ENCODE peak calls at places on chromosomes 16 and 17, in four cellular contexts. W, L, N and S are unnamed samples.

GRCh38 chr16:72240949-72241348 is 69.0 kb upstream of the PMFBP1 start:
- DNase-seq in N (no peak), W (no peak), L (no peak), S (no peak)

GRCh38 chr16:31214705-31215286 is 877 bp downstream of the TRIM72 start:
- DNase-seq in N (no peak), W (no peak), L (no peak), S (no peak)

GRCh38 chr17:78356163-78356713 is 3.6 kb downstream of the SOCS3 start:
- DNase-seq in L (peak), N (peak), W (no peak), S (peak)

GRCh38 chr17:2435181-2435741 is 34.4 kb upstream of the MNT start:
- DNase-seq in N (no peak), L (no peak), W (no peak), S (no peak)

GRCh38 chr16:59459811-59460210 is 725.7 kb upstream of the GOT2 start:
- DNase-seq in W (no peak), N (no peak), L (no peak), S (no peak)

GRCh38 chr17:1941241-1942065 is 83.7 kb downstream of the RTN4RL1 start:
- DNase-seq in L (no peak), W (no peak), N (no peak), S (no peak)

GRCh38 chr16:85641776-85642176 is 28.7 kb downstream of the GSE1 start:
- DNase-seq in L (peak), N (no peak), W (no peak), S (no peak)

GRCh38 chr16:54331241-54332002 is 44.8 kb upstream of the IRX3 start:
- DNase-seq in W (no peak), N (no peak), L (no peak), S (no peak)

GRCh38 chr16:81817296-81817695 is 38.2 kb downstream of the PLCG2 start:
- DNase-seq in L (no peak), W (no peak), N (no peak), S (no peak)

DNA sequence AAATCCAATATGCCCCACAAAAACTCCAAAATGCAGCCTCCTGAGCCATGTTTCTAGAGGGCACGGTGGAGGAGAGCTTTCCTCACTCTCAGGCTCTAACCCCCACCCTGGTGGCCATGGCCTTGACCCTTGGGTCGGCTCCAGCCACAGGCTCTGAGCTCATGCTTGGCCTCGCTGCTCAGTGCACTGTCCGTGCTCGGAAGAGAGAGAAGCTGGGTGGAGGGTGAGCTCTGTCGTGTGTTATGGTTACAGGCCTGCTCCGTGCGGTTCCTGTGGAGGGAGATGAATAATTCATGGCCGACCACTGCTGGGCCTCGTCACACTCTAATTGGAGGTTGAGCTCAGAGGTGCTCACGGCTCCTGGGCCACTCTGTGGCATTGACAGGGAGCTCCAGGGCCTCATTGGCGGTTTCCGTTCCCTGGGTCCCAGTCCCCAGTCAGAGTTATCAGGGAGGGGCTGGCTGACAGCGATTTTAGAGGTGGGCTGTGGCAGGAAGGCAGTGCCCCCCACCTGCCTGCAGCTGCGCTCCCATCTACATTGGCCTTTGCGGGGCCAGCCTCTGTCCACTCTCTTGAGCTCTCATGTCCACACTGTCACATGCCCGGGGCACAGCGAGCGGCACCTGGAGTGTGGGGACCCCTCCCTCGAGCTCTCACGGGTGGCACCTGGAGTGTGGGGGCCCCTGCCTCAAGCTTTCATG is 24.9 kb downstream of the ACSF3 start:
- DNase-seq in N (no peak), W (peak), L (no peak), S (no peak)
- TF ChIP-seq CHD4 in N (no peak), W (no peak), L (no peak), S (no peak)

DNA sequence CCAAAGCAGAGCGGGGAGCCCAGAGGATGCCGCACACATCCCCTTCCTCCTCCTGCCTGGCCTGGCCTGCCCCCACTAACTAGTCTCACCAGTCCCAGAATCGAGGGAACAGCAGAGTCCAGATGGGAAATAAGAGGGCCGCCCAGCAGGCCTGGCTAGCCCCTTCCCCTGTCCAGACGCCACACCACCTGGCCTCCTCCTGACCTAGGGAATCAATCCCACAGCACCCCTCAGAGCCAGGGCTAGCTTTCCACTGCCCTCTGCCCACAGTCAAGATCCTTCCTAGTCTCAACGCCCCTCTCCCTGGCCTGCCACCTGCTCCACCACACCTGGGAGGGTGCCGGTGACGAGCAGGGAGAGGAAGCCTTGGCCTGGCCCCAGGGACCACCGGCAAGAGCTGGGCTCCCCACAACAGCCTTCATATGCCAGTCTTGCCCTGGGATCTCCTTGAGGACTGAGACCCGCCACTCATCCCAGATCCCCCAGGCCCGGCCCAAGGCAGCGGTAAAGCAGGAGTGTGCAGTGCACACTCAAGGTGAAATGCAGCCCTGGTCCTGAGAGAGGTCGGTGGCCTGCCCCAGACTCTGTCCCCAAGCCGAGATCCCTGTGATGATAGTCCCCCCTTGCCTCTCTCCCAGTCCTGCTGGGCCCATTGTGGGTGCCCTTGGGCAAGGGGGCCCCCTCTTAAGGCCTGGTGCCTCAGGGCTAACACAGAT is 27.9 kb downstream of the KATNB1 start:
- DNase-seq in L (no peak), N (no peak), W (no peak), S (no peak)
- TF ChIP-seq CHD4 in L (no peak), N (no peak), W (no peak), S (no peak)

GRCh38 chr17:29180788-29181160 is 576 bp upstream of the MYO18A start:
- DNase-seq in W (no peak), L (no peak), N (no peak), S (no peak)

GRCh38 chr17:29178750-29179231 is 1.4 kb downstream of the MYO18A start:
- DNase-seq in N (no peak), L (peak), W (peak), S (no peak)

GRCh38 chr17:29180051-29180787 is at the start of gene MYO18A:
- DNase-seq in L (peak), W (peak), N (no peak), S (peak)

GRCh38 chr17:29177871-29178749 is 2.1 kb downstream of the MYO18A start:
- DNase-seq in N (no peak), W (peak), L (peak), S (peak)

DNA sequence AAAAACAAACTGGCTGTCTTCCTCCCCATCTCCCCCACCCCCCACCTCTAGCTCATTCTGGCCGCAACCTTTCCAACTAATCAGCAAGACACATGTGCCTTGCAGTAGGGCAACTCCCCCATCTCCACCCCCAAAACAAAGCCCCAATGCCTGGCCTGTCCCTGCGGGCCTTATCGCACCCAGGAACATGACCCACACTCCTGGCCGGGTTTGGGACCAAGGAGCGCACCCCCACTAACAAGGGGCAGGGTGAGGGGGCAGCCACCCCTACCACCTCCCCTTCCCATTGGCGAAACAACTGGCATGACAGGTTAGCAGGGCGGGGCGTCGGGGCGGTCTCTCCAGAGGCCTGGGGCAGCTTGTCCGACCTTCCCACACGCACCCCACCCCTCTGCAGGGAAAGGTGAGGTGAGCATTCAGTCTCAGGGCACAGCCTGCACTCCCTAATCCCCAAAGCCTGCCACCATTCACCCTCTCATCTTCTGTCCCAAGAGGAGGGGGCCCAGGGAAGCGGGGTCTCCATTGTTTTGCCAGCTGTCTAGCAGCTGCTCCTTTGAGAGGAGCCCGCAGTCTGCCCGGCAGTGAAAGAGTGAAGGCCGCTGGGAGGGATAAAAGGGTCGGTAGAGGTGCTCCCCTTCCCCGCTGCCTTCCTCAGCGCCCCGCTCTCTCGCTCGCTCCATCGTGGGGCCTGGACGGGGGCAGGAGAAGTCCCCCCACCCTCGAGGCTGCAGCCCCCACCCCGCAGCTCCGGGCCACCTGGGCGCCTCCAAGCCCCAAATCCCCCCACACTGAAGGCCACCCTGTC is 764 bp downstream of the MYO18A start:
- DNase-seq in W (peak), L (peak), N (no peak), S (peak)
- TF ChIP-seq CHD4 in W (no peak), L (no peak), N (no peak), S (no peak)

GRCh38 chr17:79440251-79440650 is 170.6 kb downstream of the RBFOX3 start:
- DNase-seq in W (no peak), N (no peak), L (no peak), S (no peak)
- TF ChIP-seq CHD4 in W (no peak), N (no peak), L (no peak), S (no peak)

DNA sequence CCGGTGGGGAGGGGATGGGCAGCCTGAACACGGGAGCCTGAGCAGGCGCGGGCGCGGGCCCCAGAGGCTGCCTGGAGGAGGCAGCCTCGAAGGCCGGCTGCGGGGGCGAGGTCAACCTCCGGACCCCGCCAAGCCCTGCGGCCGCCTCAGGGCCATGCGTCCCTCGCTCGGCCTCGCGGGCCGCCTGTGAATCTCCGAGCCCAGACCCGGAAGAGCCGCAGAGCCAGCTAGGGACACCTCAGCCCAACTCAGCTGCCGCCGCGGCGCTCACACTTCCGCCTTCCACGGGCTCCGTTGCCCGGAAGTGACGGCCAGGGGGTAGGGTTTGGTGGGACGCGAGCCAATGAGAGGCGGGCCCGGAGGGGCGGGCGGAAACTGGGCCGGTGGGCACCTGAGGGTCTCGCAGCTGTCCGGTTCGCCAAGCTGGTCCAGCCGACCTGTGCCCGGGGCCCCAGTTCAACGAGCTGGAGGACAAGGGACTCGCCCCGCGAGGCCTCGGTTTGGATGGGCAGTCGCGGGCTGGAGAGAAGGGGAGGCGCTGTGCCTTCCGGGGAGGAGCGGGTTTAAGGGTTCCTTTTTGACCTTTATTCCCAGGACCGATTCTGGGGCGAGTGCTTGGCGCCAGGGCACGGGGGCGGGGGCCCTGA is at the start of gene SLC38A10:
- DNase-seq in N (peak), W (peak), L (peak), S (peak)
- TF ChIP-seq CHD4 in N (no peak), W (no peak), L (no peak), S (no peak)

GRCh38 chr17:38544175-38544838 is 61.4 kb downstream of the SRCIN1 start:
- DNase-seq in N (no peak), L (no peak), W (no peak), S (no peak)

GRCh38 chr17:38543403-38544174 is 62.2 kb downstream of the SRCIN1 start:
- DNase-seq in W (no peak), L (no peak), N (no peak), S (no peak)

GRCh38 chr17:38545531-38546225 is 60.1 kb downstream of the SRCIN1 start:
- DNase-seq in N (no peak), L (no peak), W (peak), S (no peak)

GRCh38 chr17:38546396-38546795 is 59.4 kb downstream of the SRCIN1 start:
- DNase-seq in N (no peak), L (no peak), W (no peak), S (no peak)

DNA sequence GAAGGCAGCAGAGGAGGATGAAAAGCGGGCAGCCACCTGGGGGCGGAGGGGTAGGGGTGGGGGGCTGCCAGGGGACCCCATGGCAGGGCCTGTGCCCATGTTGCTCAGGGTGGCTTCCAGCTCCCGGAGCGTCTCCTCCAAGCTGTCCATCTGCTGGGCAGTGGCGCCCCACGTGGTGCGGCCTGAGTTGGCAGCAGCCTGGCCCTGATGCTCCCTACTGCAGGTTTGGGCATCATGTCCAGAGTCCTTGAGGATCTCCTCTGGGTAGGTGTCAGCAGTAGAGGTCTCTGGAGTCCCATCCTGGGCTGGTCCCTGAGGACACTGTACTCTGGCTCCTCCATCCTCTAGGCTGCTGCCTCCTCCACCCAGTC is 60.9 kb downstream of the SRCIN1 start:
- DNase-seq in N (no peak), W (no peak), L (no peak), S (no peak)
- TF ChIP-seq CHD4 in N (no peak), W (no peak), L (no peak), S (no peak)

DNA sequence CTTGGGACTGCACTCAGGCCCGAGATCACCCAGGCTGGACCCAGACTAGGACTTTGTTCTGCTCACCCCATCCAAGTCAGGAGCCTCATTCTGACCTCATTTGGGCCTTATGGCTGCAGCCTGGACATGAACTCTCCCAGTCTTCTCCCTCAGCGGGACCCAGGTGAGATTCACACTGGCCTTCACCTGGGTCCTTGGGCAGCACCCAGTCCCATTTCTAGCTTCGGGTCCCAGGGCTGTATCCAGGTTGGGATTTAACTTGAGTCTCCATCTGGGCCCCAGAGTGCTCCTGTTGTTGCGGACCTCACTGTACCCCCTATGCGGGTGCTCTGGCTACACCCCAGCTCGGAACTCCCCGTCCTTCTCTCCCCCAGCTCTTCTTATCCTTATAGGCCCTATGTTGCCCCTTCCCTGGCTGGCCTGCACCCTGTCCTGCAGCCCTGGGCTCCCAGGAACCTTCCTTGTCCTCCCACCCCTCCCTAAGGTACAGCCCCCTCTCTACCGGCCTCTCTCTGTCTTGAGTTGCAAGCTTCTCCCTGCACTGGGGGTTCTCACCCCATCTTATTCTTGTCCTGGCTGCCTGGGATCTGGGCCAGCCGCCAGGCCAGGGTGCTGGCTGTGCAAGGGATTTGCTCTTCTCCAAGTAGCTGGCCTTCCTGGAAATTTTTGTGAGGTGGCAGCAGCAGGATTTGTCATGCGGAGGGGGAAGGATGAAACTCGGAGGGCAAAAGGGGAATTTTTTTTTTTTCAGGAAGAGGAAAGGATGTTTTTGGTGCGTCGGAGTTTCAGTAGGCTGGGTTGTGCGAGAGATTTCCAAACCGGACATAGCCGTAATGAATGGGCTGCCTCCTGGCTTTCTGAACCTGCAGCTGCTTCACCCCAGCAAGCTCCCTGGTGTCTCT is 904 bp downstream of the MAP2K3 start:
- DNase-seq in N (no peak), L (no peak), W (no peak), S (no peak)
- TF ChIP-seq CHD4 in N (no peak), L (no peak), W (no peak), S (no peak)

GRCh38 chr16:49776085-49776501 is 79.8 kb downstream of the ZNF423 start:
- DNase-seq in W (no peak), L (no peak), N (no peak), S (no peak)
- TF ChIP-seq CHD4 in W (no peak), L (no peak), N (no peak), S (no peak)

GRCh38 chr16:67393111-67393789 is at the start of gene TPPP3:
- DNase-seq in L (peak), W (peak), N (no peak), S (peak)

GRCh38 chr16:67395458-67396158 is 2.3 kb upstream of the TPPP3 start:
- DNase-seq in L (no peak), N (no peak), W (no peak), S (no peak)

GRCh38 chr16:67393790-67394270 is 532 bp upstream of the TPPP3 start:
- DNase-seq in L (no peak), W (no peak), N (no peak), S (no peak)

GRCh38 chr16:67395105-67395457 is 1.8 kb upstream of the TPPP3 start:
- DNase-seq in W (no peak), L (no peak), N (no peak), S (no peak)

DNA sequence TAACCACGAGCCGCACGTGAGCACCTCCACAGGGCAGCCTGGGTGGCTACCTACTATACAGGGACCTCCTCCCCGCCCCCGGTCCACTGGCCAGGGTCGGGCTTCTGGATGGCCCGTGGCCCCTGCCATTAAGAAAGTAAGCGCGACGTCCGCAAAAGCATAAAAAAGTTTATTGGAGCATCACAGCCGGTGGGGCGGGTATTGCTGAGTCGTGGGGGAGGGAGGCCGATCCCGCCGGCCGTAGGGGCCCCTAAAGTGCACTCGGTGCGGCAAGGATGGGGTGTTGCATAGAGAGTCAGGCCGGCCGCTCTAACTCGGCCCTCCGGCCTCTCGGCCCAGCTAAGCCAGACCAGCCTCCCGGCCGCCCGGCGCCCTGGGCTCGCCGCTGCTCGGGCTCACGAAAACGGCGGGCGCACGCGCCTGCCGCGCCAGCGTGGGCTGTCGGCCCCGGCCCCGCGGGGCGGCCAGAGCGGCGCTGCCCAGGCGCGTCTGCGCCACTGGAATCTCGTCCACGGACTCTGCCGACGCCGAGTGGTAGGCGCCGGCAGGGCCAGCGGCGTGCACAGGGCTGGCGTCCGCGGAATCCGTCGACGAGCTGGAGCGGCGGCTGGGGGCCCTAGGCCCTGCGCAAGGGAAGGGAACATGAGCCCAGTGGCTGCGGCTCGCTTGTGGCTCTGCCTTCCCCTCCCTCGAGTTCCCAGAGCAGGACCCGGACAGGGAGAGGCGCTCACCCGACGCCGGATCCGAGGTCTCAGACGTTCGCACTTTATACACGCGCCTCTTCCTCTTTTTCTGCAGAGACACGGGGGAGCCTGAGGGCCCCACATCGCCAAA is 1.2 kb upstream of the TPPP3 start:
- DNase-seq in L (no peak), W (no peak), N (no peak), S (no peak)
- TF ChIP-seq CHD4 in L (no peak), W (no peak), N (no peak), S (no peak)